ENCODE peak calls at places on chromosomes 13 and 19, in seven cellular contexts. R is tibial artery, U is pancreas, P is adrenal gland, V is suprapubic skin, E is stomach, L is AG04450. K is an unnamed sample. For H3K9me3, the result is how much of the 10 kb centered on the place peaks cover.

GRCh38 chr19:4375164-4375619 is 25.2 kb downstream of the SH3GL1 start:
- DNase-seq in R (no peak), U (no peak), P (peak), V (peak), E (peak), L (no peak), K (no peak)

GRCh38 chr13:26964278-26965057 is 203.9 kb upstream of the GPR12 start:
- DNase-seq in R (no peak), U (no peak), P (no peak), V (no peak), E (no peak), L (no peak), K (no peak)

GRCh38 chr13:25691654-25692053 is 319.9 kb downstream of the ATP8A2 start:
- DNase-seq in R (no peak), U (no peak), P (no peak), V (no peak), E (no peak), L (no peak), K (no peak)

GRCh38 chr13:30026909-30027308 is 176.5 kb upstream of the UBL3 start:
- DNase-seq in R (no peak), U (no peak), P (no peak), V (no peak), E (no peak), L (no peak), K (no peak)

GRCh38 chr13:48410199-48410598 is 2.7 kb downstream of the LPAR6 start:
- DNase-seq in R (no peak), U (no peak), P (no peak), V (no peak), E (no peak), L (no peak), K (no peak)

GRCh38 chr13:47594833-47595232 is 406.2 kb downstream of the SUCLA2 start:
- DNase-seq in R (no peak), U (no peak), P (no peak), V (no peak), E (no peak), L (no peak), K (no peak)

GRCh38 chr19:34963531-34964406 is at the start of gene ZNF792:
- DNase-seq in R (peak), U (peak), P (peak), V (peak), E (peak), L (peak), K (peak)

GRCh38 chr13:112740502-112741131 is 50.8 kb downstream of the ATP11A start:
- DNase-seq in R (peak), U (no peak), P (peak), V (peak), E (peak), L (peak), K (no peak)

GRCh38 chr13:34416833-34417425 is 525.1 kb upstream of the NBEA start:
- DNase-seq in R (peak), U (no peak), P (peak), V (peak), E (no peak), L (peak), K (peak)

GRCh38 chr19:34145741-34146202 is 26.5 kb upstream of the LSM14A start:
- DNase-seq in R (no peak), U (no peak), P (peak), V (no peak), E (peak), L (no peak), K (no peak)

GRCh38 chr19:3285647-3286176 is 61.3 kb downstream of the CELF5 start:
- DNase-seq in R (no peak), U (peak), P (no peak), V (no peak), E (no peak), L (no peak), K (no peak)

GRCh38 chr19:16366433-16367268 is 42.0 kb downstream of the KLF2 start:
- DNase-seq in R (no peak), U (no peak), P (no peak), V (no peak), E (no peak), L (no peak), K (no peak)

GRCh38 chr13:25276748-25277147 is 10.5 kb downstream of the MTMR6 start:
- DNase-seq in R (no peak), U (no peak), P (no peak), V (no peak), E (no peak), L (no peak), K (no peak)

GRCh38 chr19:31415322-31415721 is 66.1 kb upstream of the TSHZ3 start:
- DNase-seq in R (no peak), U (no peak), P (no peak), V (no peak), E (no peak), L (no peak), K (no peak)

GRCh38 chr13:63643543-63643942 is 2227.9 kb upstream of the PCDH20 start:
- DNase-seq in R (no peak), U (no peak), P (no peak), V (no peak), E (no peak), L (no peak), K (no peak)

GRCh38 chr19:49331616-49332055 is 3.6 kb upstream of the CD37 start:
- DNase-seq in R (peak), U (no peak), P (no peak), V (no peak), E (peak), L (no peak), K (no peak)

GRCh38 chr13:48009298-48009697 is 8.2 kb upstream of the SUCLA2 start:
- DNase-seq in R (no peak), U (no peak), P (no peak), V (no peak), E (no peak), L (peak), K (no peak)

GRCh38 chr19:45173816-45174215 is 4.2 kb downstream of the TRAPPC6A start:
- DNase-seq in R (no peak), U (no peak), P (no peak), V (no peak), E (no peak), L (no peak), K (no peak)

DNA sequence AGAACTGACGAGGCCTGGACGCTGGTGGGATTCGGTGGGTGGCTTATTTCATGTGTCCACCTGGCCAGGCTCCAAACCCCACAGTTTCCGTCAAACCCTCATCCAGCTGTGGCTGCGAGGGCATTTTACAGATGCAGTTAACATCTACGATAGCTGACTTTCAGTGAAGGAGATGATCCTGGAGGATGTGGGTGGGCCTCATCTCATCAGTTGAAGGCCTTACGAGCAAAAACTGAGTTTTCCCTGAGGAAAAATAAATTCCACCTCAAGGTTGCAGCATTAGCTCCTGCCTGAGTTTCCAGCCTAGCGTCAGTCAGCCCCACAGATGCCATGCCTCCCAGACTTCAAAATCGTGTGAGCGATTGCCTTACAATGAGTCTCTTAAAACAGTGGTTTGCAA is 111.1 kb upstream of the PEG3 start:
- DNase-seq in R (no peak), U (no peak), P (no peak), V (no peak), E (no peak), L (no peak), K (no peak)
- H3K9me3 ChIP-seq in R (under half), U (under half), P (under half), V (under half), E (half or more), L (half or more), K (under half)

GRCh38 chr19:14019100-14019499 is 8.8 kb upstream of the RLN3 start:
- DNase-seq in R (no peak), U (no peak), P (no peak), V (no peak), E (no peak), L (no peak), K (no peak)
- H3K4me3 ChIP-seq in R (no peak), U (no peak), P (no peak), V (no peak), E (no peak), L (no peak), K (no peak)

DNA sequence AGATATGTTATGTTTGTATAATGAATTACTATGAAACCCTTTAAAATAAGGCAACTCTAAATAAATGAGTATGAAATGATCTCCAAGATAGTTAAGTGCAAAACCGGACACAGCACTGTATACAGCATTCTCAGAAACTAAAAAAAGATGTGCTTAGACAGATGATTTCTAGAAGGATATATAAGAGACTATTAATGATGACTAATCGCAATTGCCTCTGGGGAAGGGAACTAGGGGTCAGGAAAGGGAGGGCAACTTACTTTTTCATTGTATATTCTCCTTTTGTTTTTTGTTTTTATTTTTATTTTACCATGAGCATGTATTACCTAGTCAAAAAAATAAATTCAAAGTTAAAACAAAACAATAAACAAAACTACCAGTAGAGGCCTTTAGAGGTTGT is 12.8 kb downstream of the PEG3 start:
- DNase-seq in R (no peak), U (no peak), P (no peak), V (no peak), E (no peak), L (no peak), K (no peak)
- H3K9me3 ChIP-seq in R (under half), U (under half), P (under half), V (under half), E (under half), L (under half), K (under half)

GRCh38 chr19:13031917-13032623 is 36.8 kb downstream of the NFIX start:
- DNase-seq in R (no peak), U (no peak), P (no peak), V (no peak), E (no peak), L (no peak), K (peak)
- H3K4me3 ChIP-seq in R (no peak), U (no peak), P (no peak), V (peak), E (no peak), L (peak), K (peak)

GRCh38 chr19:54660306-54660705 is 2.5 kb upstream of the LILRB4 start:
- DNase-seq in R (no peak), U (no peak), P (no peak), V (no peak), E (no peak), L (no peak), K (no peak)
- H3K9me3 ChIP-seq in R (under half), U (under half), P (under half), V (under half), E (under half), L (half or more), K (under half)

GRCh38 chr13:99353836-99354235 is 46.6 kb upstream of the GPR183 start:
- DNase-seq in R (no peak), U (no peak), P (no peak), V (no peak), E (no peak), L (no peak), K (no peak)

GRCh38 chr13:99357149-99357596 is 50.0 kb upstream of the GPR183 start:
- DNase-seq in R (no peak), U (no peak), P (peak), V (no peak), E (no peak), L (peak), K (no peak)

GRCh38 chr13:99354371-99354951 is 47.3 kb upstream of the GPR183 start:
- DNase-seq in R (no peak), U (no peak), P (no peak), V (no peak), E (no peak), L (no peak), K (no peak)

GRCh38 chr13:99356216-99357089 is 49.3 kb upstream of the GPR183 start:
- DNase-seq in R (no peak), U (no peak), P (peak), V (no peak), E (no peak), L (peak), K (no peak)

DNA sequence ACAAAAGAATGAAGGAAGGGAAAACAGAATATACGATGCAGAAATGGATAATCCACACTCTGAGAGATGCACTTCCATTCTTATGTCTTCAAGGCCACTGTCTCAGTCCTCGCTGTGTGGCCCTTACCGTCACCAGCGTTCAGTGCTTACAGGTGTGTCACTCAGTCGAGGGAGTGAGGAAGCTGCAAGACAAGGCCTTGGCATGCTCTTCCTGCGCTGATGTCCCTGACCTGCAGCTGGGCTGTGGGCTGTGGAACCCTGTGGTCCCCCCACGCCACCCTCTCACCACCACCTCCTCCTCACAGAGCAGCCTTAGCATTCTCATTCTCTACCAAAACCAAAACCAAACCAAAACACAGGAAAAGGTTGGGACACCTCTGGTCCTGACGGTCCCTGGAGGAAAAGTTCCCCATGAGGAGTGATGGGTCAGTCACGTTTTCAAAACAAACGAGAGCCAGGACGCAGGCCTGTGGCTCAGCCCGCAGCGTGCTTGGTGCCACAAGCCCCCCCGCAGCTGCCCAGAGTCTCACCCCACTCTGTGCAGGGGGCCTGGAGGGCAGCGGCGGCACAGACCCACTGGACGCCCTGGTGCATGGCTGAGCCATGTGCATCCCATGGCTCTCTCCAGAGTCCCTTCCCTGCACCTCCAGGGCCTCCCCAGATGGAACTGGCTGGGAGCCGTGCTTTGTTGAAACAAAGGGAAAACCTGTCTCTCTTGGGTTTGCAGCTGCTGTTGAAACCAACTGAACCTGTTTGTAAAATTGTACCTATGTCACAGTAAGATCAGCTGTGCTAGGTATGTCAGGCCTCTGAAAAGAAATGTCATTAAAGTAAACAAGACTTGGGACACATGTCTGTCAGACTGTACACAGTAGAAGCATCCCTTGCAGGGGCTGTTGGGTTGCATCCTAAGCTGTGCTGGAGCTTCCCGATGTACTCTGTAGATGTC is 48.3 kb upstream of the GPR183 start:
- DNase-seq in R (no peak), U (no peak), P (no peak), V (no peak), E (no peak), L (no peak), K (no peak)
- H3K4me3 ChIP-seq in R (no peak), U (no peak), P (no peak), V (peak), E (peak), L (no peak), K (peak)

GRCh38 chr19:12272980-12273901 is 21.4 kb downstream of the ZNF44 start:
- DNase-seq in R (no peak), U (no peak), P (no peak), V (no peak), E (no peak), L (no peak), K (no peak)
- H3K9me3 ChIP-seq in R (under half), U (under half), P (under half), V (half or more), E (half or more), L (half or more), K (half or more)

GRCh38 chr19:1441022-1441426 is 2.8 kb downstream of the RPS15 start:
- DNase-seq in R (no peak), U (no peak), P (no peak), V (no peak), E (no peak), L (no peak), K (no peak)
- H3K4me3 ChIP-seq in R (no peak), U (no peak), P (no peak), V (no peak), E (no peak), L (no peak), K (no peak)

K was measured in ascending aorta.